ENCODE peak calls at places on chromosomes 1 and 21, in six cellular contexts. H, B, M, P, T and S are unnamed samples.

GRCh38 chr1:204858381-204858821 is 12.3 kb upstream of the NFASC start:
- DNase-seq in B (no peak), T (no peak), M (no peak), H (peak; percentile 49), P (no peak), S (no peak)

GRCh38 chr21:42550817-42551216 is 37.2 kb downstream of the SLC37A1 start:
- DNase-seq in H (peak; percentile 66), B (no peak), M (no peak), T (no peak), P (no peak), S (no peak)

GRCh38 chr1:61237659-61238370 is 155.5 kb downstream of the NFIA start:
- DNase-seq in T (no peak), B (no peak), M (no peak), H (no peak), P (no peak), S (no peak)

GRCh38 chr1:61450454-61451213 is 274.3 kb downstream of the TM2D1 start:
- DNase-seq in M (no peak), T (no peak), H (no peak), P (peak; percentile 66), B (no peak), S (no peak)

GRCh38 chr1:36323636-36324321 is at the start of gene EVA1B:
- DNase-seq in P (peak; percentile 93), B (peak; percentile 31), M (peak; percentile 91), H (peak; percentile 76), T (peak; percentile 29), S (peak; percentile 67)

GRCh38 chr1:161185282-161185682 is 8.0 kb upstream of the B4GALT3 start:
- DNase-seq in P (peak; percentile 83), B (peak; percentile 70), M (no peak), T (peak; percentile 88), H (no peak), S (peak; percentile 85)

GRCh38 chr1:196501760-196502428 is 106.3 kb downstream of the KCNT2 start:
- DNase-seq in M (no peak), P (peak; percentile 24), T (no peak), H (no peak), B (no peak), S (no peak)

GRCh38 chr21:43332461-43332860 is 94.5 kb downstream of the SIK1 start:
- DNase-seq in M (no peak), B (no peak), H (no peak), T (no peak), P (no peak), S (no peak)

GRCh38 chr1:33222381-33222780 is 33.9 kb upstream of the ZNF362 start:
- DNase-seq in H (no peak), T (no peak), B (no peak), M (no peak), P (no peak), S (no peak)

GRCh38 chr1:93552751-93553455 is 105.0 kb downstream of the FNBP1L start:
- DNase-seq in H (peak; percentile 68), M (no peak), P (peak; percentile 80), T (no peak), B (no peak), S (peak; percentile 67)

GRCh38 chr1:22784317-22784716 is 73.7 kb downstream of the EPHB2 start:
- DNase-seq in M (no peak), T (no peak), H (no peak), P (no peak), B (no peak), S (no peak)

GRCh38 chr1:2256430-2257244 is 28.5 kb downstream of the SKI start:
- DNase-seq in B (no peak), T (no peak), P (no peak), M (no peak), H (no peak), S (no peak)

GRCh38 chr21:33861125-33861524 is 54.5 kb downstream of the ATP5PO start:
- DNase-seq in B (no peak), M (no peak), T (no peak), H (no peak), P (no peak), S (no peak)

GRCh38 chr1:13494025-13494424 is 19.8 kb downstream of the LRRC38 start:
- DNase-seq in T (peak; percentile 35), P (no peak), M (no peak), H (no peak), B (no peak), S (no peak)

GRCh38 chr1:217275617-217276398 is 355.1 kb downstream of the GPATCH2 start:
- DNase-seq in T (no peak), B (no peak), M (no peak), H (no peak), P (peak; percentile 73), S (peak; percentile 23)

GRCh38 chr21:44996096-44996495 is 56.3 kb downstream of the SLX9 start:
- DNase-seq in H (no peak), M (no peak), P (no peak), B (no peak), T (no peak), S (no peak)

GRCh38 chr1:226632922-226633351 is 84.4 kb downstream of the STUM start:
- DNase-seq in T (peak; percentile 58), M (no peak), H (no peak), B (no peak), P (no peak), S (no peak)

GRCh38 chr1:172883844-172884243 is 166.9 kb downstream of the TNFSF18 start:
- DNase-seq in H (no peak), M (no peak), P (no peak), B (no peak), T (no peak), S (no peak)

GRCh38 chr1:8043621-8044020 is 17.5 kb upstream of the ERRFI1 start:
- DNase-seq in T (no peak), H (no peak), P (no peak), B (no peak), M (no peak), S (no peak)

GRCh38 chr21:43881283-43881682 is 16.3 kb downstream of the AGPAT3 start:
- DNase-seq in H (no peak), B (no peak), M (no peak), P (no peak), T (no peak), S (no peak)

GRCh38 chr1:181141431-181141910 is 53.0 kb downstream of the IER5 start:
- DNase-seq in B (no peak), M (peak; percentile 81), P (peak; percentile 58), H (no peak), T (peak; percentile 11), S (peak; percentile 37)
- H3K27ac ChIP-seq in B (no peak overlapping the region), M (peak overlapping the region; percentile 36), P (no peak overlapping the region), H (no peak overlapping the region), T (no peak overlapping the region), S (no peak overlapping the region)

DNA sequence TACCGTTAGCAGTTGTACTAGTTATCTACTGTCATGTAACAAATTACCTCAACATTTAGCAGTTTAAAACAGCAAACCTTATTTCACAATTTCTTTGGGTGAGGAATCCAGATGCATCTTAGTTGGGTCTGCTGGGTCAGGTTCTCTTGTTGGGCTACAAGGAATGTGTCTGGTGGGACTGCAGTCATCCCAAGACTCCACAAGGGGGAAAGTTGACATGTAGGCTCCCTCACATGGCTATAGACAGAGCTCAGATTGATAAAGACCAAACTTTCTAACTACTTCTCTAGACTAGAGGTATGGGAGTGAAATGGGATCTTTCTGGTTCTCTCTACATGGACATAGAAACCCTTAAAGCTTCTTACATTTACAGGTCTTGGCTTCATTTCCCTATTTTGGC is 160.9 kb downstream of the UCK2 start:
- DNase-seq in M (no peak), T (no peak), B (no peak), P (no peak), H (peak; percentile 62), S (peak; percentile 1)
- H3K4me1 ChIP-seq in M (no peaks in the 10 kb centered on the region), T (no peaks in the 10 kb centered on the region), B (no peaks in the 10 kb centered on the region), P (no peaks in the 10 kb centered on the region), H (no peaks in the 10 kb centered on the region), S (no peaks in the 10 kb centered on the region)

DNA sequence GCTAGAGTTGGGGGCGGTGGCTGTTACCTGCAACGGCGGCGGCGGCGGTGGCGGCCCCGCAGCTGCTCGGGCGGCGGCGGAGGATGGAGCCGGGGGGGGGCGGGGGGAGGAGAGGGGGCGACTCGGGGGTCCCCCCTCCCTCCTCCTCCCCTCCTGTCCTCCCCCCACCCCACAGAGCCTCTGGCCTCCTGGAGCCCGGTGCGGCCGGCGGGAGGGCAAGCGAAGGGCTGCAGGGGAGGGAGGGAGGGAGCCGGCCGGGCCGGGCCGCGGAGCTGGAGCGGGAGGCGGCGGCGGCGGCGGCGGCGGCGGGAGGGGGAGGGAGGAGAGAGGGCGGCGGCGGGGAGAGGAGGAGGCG is at the start of gene AKT3:
- DNase-seq in H (peak; percentile 84), T (no peak), B (no peak), M (no peak), P (peak; percentile 86), S (no peak)
- TF ChIP-seq CTCF in H (no peak), T (no peak), B (no peak), M (no peak), P (no peak), S (no peak)

DNA sequence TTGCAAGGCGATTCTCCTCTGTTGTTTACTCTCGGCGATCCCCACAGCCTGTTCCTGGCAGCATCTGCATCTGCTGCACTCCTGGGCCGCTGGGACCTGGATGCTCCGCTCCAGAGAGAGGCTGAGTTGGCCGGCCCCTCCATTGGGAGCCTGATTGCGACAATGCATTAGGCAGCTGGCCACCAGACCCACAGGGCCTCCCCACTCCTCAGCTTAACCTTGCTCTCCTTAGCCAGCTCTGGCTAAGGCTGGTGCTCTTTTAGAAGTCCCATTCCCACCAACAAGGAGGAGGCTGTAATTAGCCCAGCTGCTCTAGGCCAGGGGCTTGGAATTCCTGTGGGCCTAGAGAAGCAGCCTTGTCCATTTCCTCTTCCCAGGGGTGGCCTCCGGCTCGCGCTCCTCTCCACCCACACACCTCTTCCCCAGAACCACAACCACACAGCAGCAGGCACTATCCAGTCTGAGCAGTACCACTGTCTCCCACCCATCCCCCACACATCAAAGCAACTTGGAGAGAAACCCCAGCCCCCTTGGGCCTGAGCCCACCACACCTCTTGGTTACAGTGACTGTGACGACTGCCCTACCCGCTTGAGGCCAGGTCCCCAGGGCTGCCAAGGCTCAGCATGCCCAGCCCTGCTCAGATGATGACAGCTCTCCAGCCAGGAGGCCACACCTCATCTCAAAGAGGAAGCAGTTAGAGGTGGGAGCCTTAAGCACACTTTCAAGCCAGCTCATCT is 193.8 kb upstream of the EDN2 start:
- DNase-seq in P (peak; percentile 74), M (no peak), H (no peak), T (no peak), B (no peak), S (no peak)
- H3K27ac ChIP-seq in P (no peak overlapping the region), M (no peak overlapping the region), H (no peak overlapping the region), T (no peak overlapping the region), B (no peak overlapping the region), S (no peak overlapping the region)

DNA sequence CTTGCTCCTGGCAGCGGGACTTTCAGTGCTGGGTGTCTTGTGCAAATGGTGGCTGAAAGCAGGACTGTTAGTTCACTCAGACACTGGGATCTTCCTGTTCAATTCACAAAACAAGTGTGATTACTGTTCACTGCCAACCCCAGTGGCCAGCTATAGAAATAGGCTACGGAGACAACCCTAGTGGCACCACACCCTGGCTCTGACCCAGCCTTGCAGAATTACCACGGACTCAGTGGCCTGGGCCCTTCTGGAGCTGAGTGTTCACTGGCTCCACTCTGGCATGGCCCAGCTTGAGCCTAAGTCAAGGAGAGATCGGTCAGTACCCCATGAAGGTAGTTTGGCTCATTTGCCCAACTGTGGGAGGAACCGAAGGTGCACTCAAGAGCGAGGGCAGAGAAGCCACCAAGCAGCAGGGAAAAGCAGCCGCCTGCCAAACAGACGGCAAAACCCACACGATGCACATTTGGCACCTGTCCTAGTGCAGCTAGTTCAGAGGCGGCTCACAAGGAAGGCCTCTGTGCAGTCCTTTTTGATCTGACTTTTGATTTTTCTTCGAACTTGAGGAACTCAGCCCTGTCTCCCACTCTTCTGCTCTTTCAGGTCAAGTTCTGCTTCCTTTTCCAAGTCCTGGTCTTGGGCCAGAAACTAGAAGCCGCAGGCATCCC is 5.9 kb downstream of the KIAA2013 start:
- DNase-seq in B (no peak), H (no peak), P (no peak), T (no peak), M (no peak), S (no peak)
- H3K4me1 ChIP-seq in B (peaks cover 33% of the 10 kb centered on the region), H (peaks cover 9% of the 10 kb centered on the region), P (peaks cover 14% of the 10 kb centered on the region), T (peaks cover 20% of the 10 kb centered on the region), M (peaks cover 12% of the 10 kb centered on the region), S (peaks cover 5% of the 10 kb centered on the region)